ENCODE peak calls at places on chromosome 20, in four cellular contexts. B is IMR-90, G is endothelial cell of umbilical vein, S is prostate gland. F is an unnamed sample. For H3K27me3, the result is how much of the 10 kb centered on the place peaks cover.

GRCh38 chr20:2756056-2756611 is 44.3 kb downstream of the CPXM1 start:
- DNase-seq in B (peak), S (no peak), G (peak), F (no peak)

GRCh38 chr20:46568570-46569129 is 18.2 kb upstream of the OCSTAMP start:
- DNase-seq in S (peak), G (peak), B (peak), F (peak)

GRCh38 chr20:37108676-37109075 is 12.9 kb upstream of the RBL1 start:
- DNase-seq in B (no peak), S (no peak), G (no peak), F (no peak)

GRCh38 chr20:49706548-49707517 is 6.8 kb downstream of the B4GALT5 start:
- DNase-seq in B (no peak), S (no peak), G (no peak), F (no peak)

GRCh38 chr20:37879843-37880242 is 23.1 kb upstream of the VSTM2L start:
- DNase-seq in S (no peak), B (no peak), G (no peak), F (no peak)

GRCh38 chr20:58852559-58853271 is at the start of gene GNAS:
- DNase-seq in B (peak), G (peak), S (peak), F (peak)

GRCh38 chr20:51970858-51971257 is 168.5 kb upstream of the SALL4 start:
- DNase-seq in G (no peak), S (no peak), B (no peak), F (no peak)

GRCh38 chr20:36784900-36785299 is 11.3 kb upstream of the DSN1 start:
- DNase-seq in S (no peak), B (peak), G (no peak), F (peak)

GRCh38 chr20:62061851-62062418 is 3.7 kb downstream of the TAF4 start:
- DNase-seq in S (no peak), G (no peak), B (no peak), F (no peak)

GRCh38 chr20:50478162-50479036 is 31.8 kb upstream of the PTPN1 start:
- DNase-seq in B (peak), S (peak), G (no peak), F (peak)

GRCh38 chr20:47035191-47035590 is 140.5 kb downstream of the EYA2 start:
- DNase-seq in S (no peak), B (no peak), G (no peak), F (no peak)

GRCh38 chr20:44279228-44279627 is 31.8 kb downstream of the FITM2 start:
- DNase-seq in S (no peak), B (peak), G (no peak), F (no peak)

GRCh38 chr20:62066339-62066982 is 780 bp upstream of the TAF4 start:
- DNase-seq in G (peak), S (peak), B (no peak), F (peak)

GRCh38 chr20:49569403-49570115 is 1.6 kb upstream of the PTGIS start:
- DNase-seq in G (no peak), B (peak), S (no peak), F (peak)

GRCh38 chr20:56430471-56430870 is 18.4 kb downstream of the CASS4 start:
- DNase-seq in S (no peak), G (no peak), B (no peak), F (no peak)

GRCh38 chr20:14470231-14470894 is 133.0 kb upstream of the FLRT3 start:
- DNase-seq in S (no peak), G (no peak), B (no peak), F (no peak)

GRCh38 chr20:10412591-10413408 is 21.2 kb downstream of the MKKS start:
- DNase-seq in G (peak), B (no peak), S (no peak), F (no peak)

GRCh38 chr20:667351-668034 is 8.1 kb downstream of the SCRT2 start:
- DNase-seq in B (peak), S (no peak), G (peak), F (no peak)

GRCh38 chr20:14489544-14489943 is 152.1 kb upstream of the FLRT3 start:
- DNase-seq in G (no peak), S (no peak), B (no peak), F (no peak)

GRCh38 chr20:61019322-61019721 is 232.7 kb upstream of the CDH4 start:
- DNase-seq in B (no peak), S (no peak), G (no peak), F (no peak)

GRCh38 chr20:21516861-21517565 is 3.1 kb upstream of the NKX2-2 start:
- DNase-seq in B (no peak), G (no peak), S (no peak), F (no peak)

GRCh38 chr20:8523684-8524083 is 391.6 kb downstream of the PLCB1 start:
- DNase-seq in G (no peak), S (no peak), B (peak), F (no peak)

GRCh38 chr20:2688041-2688591 is 4.5 kb upstream of the EBF4 start:
- DNase-seq in G (peak), B (peak), S (no peak), F (no peak)

GRCh38 chr20:52047811-52048302 is 143.7 kb downstream of the ZFP64 start:
- DNase-seq in S (no peak), B (peak), G (peak), F (no peak)

GRCh38 chr20:44728835-44729342 is 13.7 kb downstream of the CCN5 start:
- DNase-seq in S (peak), G (peak), B (peak), F (no peak)

GRCh38 chr20:58930496-58930895 is 50.6 kb upstream of the NELFCD start:
- DNase-seq in B (no peak), G (no peak), S (no peak), F (no peak)

GRCh38 chr20:44803383-44803941 is 6.9 kb downstream of the RIMS4 start:
- DNase-seq in B (no peak), G (no peak), S (no peak), F (no peak)

GRCh38 chr20:10129749-10130148 is 88.9 kb upstream of the SNAP25 start:
- DNase-seq in B (no peak), S (no peak), G (no peak), F (no peak)

GRCh38 chr20:6746901-6747609 is 20.4 kb upstream of the BMP2 start:
- DNase-seq in B (peak), G (peak), S (no peak), F (no peak)
- H3K27me3 ChIP-seq in B (under half), G (under half), S (under half), F (under half)

GRCh38 chr20:40941023-40941655 is 87.5 kb upstream of the TOP1 start:
- DNase-seq in G (no peak), B (no peak), S (no peak), F (no peak)

GRCh38 chr20:40943591-40943990 is 85.0 kb upstream of the TOP1 start:
- DNase-seq in G (no peak), B (no peak), S (no peak), F (no peak)

GRCh38 chr20:40939667-40940066 is 89.0 kb upstream of the TOP1 start:
- DNase-seq in S (no peak), G (no peak), B (no peak), F (no peak)

GRCh38 chr20:40942775-40943174 is 85.8 kb upstream of the TOP1 start:
- DNase-seq in B (no peak), S (no peak), G (no peak), F (no peak)

GRCh38 chr20:40942015-40942414 is 86.6 kb upstream of the TOP1 start:
- DNase-seq in B (no peak), G (no peak), S (no peak), F (no peak)
- H3K4me3 ChIP-seq in B (no peak), G (no peak), S (no peak), F (no peak)

GRCh38 chr20:4038047-4038459 is 22.7 kb upstream of the RNF24 start:
- DNase-seq in S (peak), G (no peak), B (peak), F (no peak)
- TF ChIP-seq POLR2A in S (peak), G (no peak), B (no peak), F (no peak)

GRCh38 chr20:23032679-23033078 is 2.4 kb upstream of the SSTR4 start:
- DNase-seq in G (no peak), S (no peak), B (no peak), F (no peak)
- H3K27me3 ChIP-seq in G (under half), S (under half), B (under half), F (under half)

GRCh38 chr20:57708694-57709673 is 831 bp downstream of the PMEPA1 start:
- DNase-seq in S (no peak), G (peak), B (peak), F (peak)

GRCh38 chr20:57707849-57708693 is 1.7 kb downstream of the PMEPA1 start:
- DNase-seq in B (no peak), S (peak), G (peak), F (no peak)

GRCh38 chr20:57709823-57710799 is at the start of gene PMEPA1:
- DNase-seq in G (peak), B (peak), S (peak), F (peak)

GRCh38 chr20:57705103-57705899 is 4.5 kb downstream of the PMEPA1 start:
- DNase-seq in B (no peak), G (no peak), S (no peak), F (no peak)

GRCh38 chr20:57707320-57707719 is 2.5 kb downstream of the PMEPA1 start:
- DNase-seq in S (no peak), B (no peak), G (no peak), F (no peak)
- H3K4me3 ChIP-seq in S (peak), B (no peak), G (no peak), F (no peak)

GRCh38 chr20:33015700-33016580 is 8.4 kb downstream of the BPIFB2 start:
- DNase-seq in G (no peak), B (no peak), S (no peak), F (no peak)

GRCh38 chr20:33015114-33015491 is 7.6 kb downstream of the BPIFB2 start:
- DNase-seq in G (no peak), B (no peak), S (no peak), F (no peak)

GRCh38 chr20:33012327-33013189 is 5.1 kb downstream of the BPIFB2 start:
- DNase-seq in S (no peak), G (no peak), B (no peak), F (no peak)

GRCh38 chr20:33013701-33014326 is 6.3 kb downstream of the BPIFB2 start:
- DNase-seq in G (no peak), B (no peak), S (no peak), F (no peak)

GRCh38 chr20:33014336-33015113 is 7.0 kb downstream of the BPIFB2 start:
- DNase-seq in B (no peak), G (no peak), S (no peak), F (no peak)
- TF ChIP-seq POLR2A in B (no peak), G (no peak), S (no peak), F (no peak)

GRCh38 chr20:63182425-63182824 is 33.5 kb downstream of the YTHDF1 start:
- DNase-seq in S (no peak), G (no peak), B (no peak), F (no peak)
- H3K27me3 ChIP-seq in S (under half), G (under half), B (under half), F (under half)

GRCh38 chr20:53162251-53162835 is 190.2 kb downstream of the TSHZ2 start:
- DNase-seq in G (no peak), B (peak), S (peak), F (peak)
- H3K4me3 ChIP-seq in G (no peak), B (no peak), S (no peak), F (no peak)

DNA sequence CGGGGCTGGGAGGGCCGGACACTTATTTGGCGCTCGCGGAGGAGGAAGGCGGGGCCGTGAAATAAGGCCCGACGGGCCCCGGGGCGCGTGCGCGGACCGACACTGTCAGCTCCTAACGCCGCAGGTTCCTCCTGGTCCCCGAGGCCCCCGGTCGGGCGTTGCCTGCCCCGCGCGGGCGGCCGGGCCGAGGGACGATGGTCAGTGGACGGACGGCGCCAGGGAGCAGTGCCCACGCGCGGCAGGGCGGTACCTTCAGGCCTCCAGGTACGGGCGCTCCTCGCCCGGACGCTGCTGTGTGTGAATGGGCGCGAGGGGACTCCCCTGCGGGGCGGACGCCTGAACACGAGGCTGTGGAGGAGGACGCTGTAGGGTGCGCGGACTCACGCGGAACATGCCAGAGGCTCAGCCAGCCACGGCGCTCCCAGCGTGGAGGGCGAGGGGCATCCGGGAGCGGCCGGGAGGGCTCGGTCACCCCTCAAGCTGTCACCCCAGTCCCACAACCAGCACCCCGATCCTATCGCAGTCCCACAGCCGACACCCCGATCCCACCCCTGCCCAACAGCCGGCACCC is 313 bp upstream of the GMEB2 start:
- DNase-seq in S (peak), B (peak), G (peak), F (peak)
- TF ChIP-seq POLR2A in S (peak), B (peak), G (peak), F (peak)

F was measured in uterus.